ENCODE peak calls at places on chromosomes 16 and 17, in four cellular contexts. B, F, E and Q are unnamed samples.
A peak's percentile ranks its signal among the peaks of the same experiment; 100 is the strongest.

GRCh38 chr16:53530046-53530445 is 27.0 kb upstream of the AKTIP start:
- DNase-seq in B (no peak), F (no peak), E (no peak), Q (no peak)

GRCh38 chr17:19744492-19744891 is 3.6 kb downstream of the ALDH3A1 start:
- DNase-seq in B (no peak), F (no peak), E (no peak), Q (no peak)

GRCh38 chr16:27737513-27737912 is 187.6 kb downstream of the KATNIP start:
- DNase-seq in B (no peak), F (no peak), E (no peak), Q (no peak)

GRCh38 chr16:78884199-78884598 is 716.3 kb downstream of the MAF start:
- DNase-seq in B (no peak), F (no peak), E (no peak), Q (no peak)

GRCh38 chr16:48231675-48232214 is 12.4 kb upstream of the LONP2 start:
- DNase-seq in B (peak; percentile 68), F (no peak), E (peak; percentile 58), Q (peak; percentile 27)

GRCh38 chr17:18377437-18378204 is at the start of gene EVPLL:
- DNase-seq in B (peak; percentile 25), F (no peak), E (no peak), Q (peak; percentile 93)

GRCh38 chr17:47678196-47678595 is 15.8 kb upstream of the TBKBP1 start:
- DNase-seq in B (no peak), F (no peak), E (no peak), Q (no peak)

GRCh38 chr16:9238346-9238745 is 146.9 kb downstream of the HAPSTR1 start:
- DNase-seq in B (no peak), F (no peak), E (no peak), Q (no peak)

GRCh38 chr16:47392114-47392513 is 68.7 kb downstream of the ITFG1 start:
- DNase-seq in B (peak; percentile 26), F (no peak), E (no peak), Q (peak; percentile 3)

GRCh38 chr16:79154081-79154480 is 446.5 kb downstream of the MAF start:
- DNase-seq in B (no peak), F (no peak), E (peak; percentile 66), Q (no peak)

GRCh38 chr16:2480948-2481347 is 6.0 kb downstream of the TBC1D24 start:
- DNase-seq in B (no peak), F (no peak), E (no peak), Q (peak; percentile 81)

GRCh38 chr16:87243383-87243964 is 73.7 kb downstream of the C16orf95 start:
- DNase-seq in B (no peak), F (no peak), E (no peak), Q (no peak)

GRCh38 chr17:81200695-81201580 is 21.8 kb downstream of the CEP131 start:
- DNase-seq in B (peak; percentile 81), F (no peak), E (peak; percentile 62), Q (peak; percentile 78)

GRCh38 chr16:72561-73537 is at the start of gene RHBDF1:
- DNase-seq in B (peak; percentile 71), F (no peak), E (peak; percentile 90), Q (peak; percentile 74)

GRCh38 chr17:82134101-82134500 is 36.1 kb upstream of the FASN start:
- DNase-seq in B (no peak), F (no peak), E (no peak), Q (no peak)

GRCh38 chr16:65200857-65201256 is 79.0 kb upstream of the CDH11 start:
- DNase-seq in B (peak; percentile 89), F (no peak), E (no peak), Q (no peak)

GRCh38 chr17:35568561-35568960 is 7.9 kb upstream of the SLFN14 start:
- DNase-seq in B (peak; percentile 56), F (no peak), E (peak; percentile 35), Q (peak; percentile 71)